ENCODE peak calls at places on chromosomes 13 and 19, in six cellular contexts. G, U, I, D, L and E are unnamed samples.
A peak's percentile ranks its signal among the peaks of the same experiment; 100 is the strongest.

GRCh38 chr19:36073121-36073876 is 18.6 kb downstream of the WDR62 start:
- DNase-seq in G (no peak), U (no peak), I (no peak), D (no peak), L (no peak), E (no peak)

GRCh38 chr19:51031220-51031879 is 3.5 kb downstream of the KLK12 start:
- DNase-seq in G (no peak), U (no peak), I (no peak), D (no peak), L (no peak), E (no peak)

GRCh38 chr13:50990540-50991506 is 81.2 kb downstream of the RNASEH2B start:
- DNase-seq in G (peak; percentile 80), U (peak; percentile 32), I (no peak), D (peak; percentile 49), L (peak; percentile 69), E (no peak)

GRCh38 chr19:18017275-18018083 is 9.5 kb downstream of the ARRDC2 start:
- DNase-seq in G (no peak), U (peak; percentile 25), I (no peak), D (no peak), L (no peak), E (no peak)

GRCh38 chr13:76307157-76307556 is 579.0 kb downstream of the KCTD12 start:
- DNase-seq in G (peak; percentile 46), U (no peak), I (no peak), D (no peak), L (no peak), E (no peak)

GRCh38 chr13:20360041-20360491 is 127.9 kb upstream of the GJB6 start:
- DNase-seq in G (peak; percentile 62), U (no peak), I (peak; percentile 51), D (no peak), L (no peak), E (no peak)

GRCh38 chr13:28267495-28267894 is 129.2 kb downstream of the PAN3 start:
- DNase-seq in G (no peak), U (no peak), I (no peak), D (no peak), L (no peak), E (no peak)

GRCh38 chr13:99176309-99177276 is 24.1 kb upstream of the UBAC2 start:
- DNase-seq in G (peak; percentile 53), U (peak; percentile 73), I (peak; percentile 44), D (peak; percentile 87), L (peak; percentile 78), E (peak; percentile 84)

GRCh38 chr19:46387713-46388130 is 25.6 kb downstream of the CCDC8 start:
- DNase-seq in G (no peak), U (no peak), I (no peak), D (no peak), L (no peak), E (peak; percentile 30)

GRCh38 chr13:41756198-41756885 is 204.6 kb downstream of the VWA8 start:
- DNase-seq in G (no peak), U (no peak), I (no peak), D (no peak), L (no peak), E (no peak)

GRCh38 chr13:27449081-27449603 is 1.2 kb downstream of the MTIF3 start:
- DNase-seq in G (no peak), U (no peak), I (peak; percentile 29), D (no peak), L (no peak), E (no peak)

GRCh38 chr13:25172303-25172630 is 179 bp upstream of the AMER2 start:
- DNase-seq in G (no peak), U (no peak), I (no peak), D (no peak), L (no peak), E (no peak)

GRCh38 chr19:58038688-58039204 is 4.9 kb downstream of the ZSCAN1 start:
- DNase-seq in G (no peak), U (no peak), I (no peak), D (peak; percentile 55), L (no peak), E (no peak)

GRCh38 chr19:47094557-47095517 is 18.7 kb downstream of the ZC3H4 start:
- DNase-seq in G (no peak), U (no peak), I (no peak), D (no peak), L (no peak), E (peak; percentile 57)

GRCh38 chr13:88339271-88339741 is 668.1 kb downstream of the SLITRK5 start:
- DNase-seq in G (no peak), U (no peak), I (no peak), D (no peak), L (no peak), E (no peak)

GRCh38 chr19:42553292-42554045 is 25.2 kb upstream of the CEACAM1 start:
- DNase-seq in G (peak; percentile 53), U (peak; percentile 26), I (peak; percentile 73), D (peak; percentile 22), L (no peak), E (no peak)

GRCh38 chr19:19649580-19649995 is 6.1 kb upstream of the GMIP start:
- DNase-seq in G (no peak), U (no peak), I (no peak), D (no peak), L (no peak), E (no peak)
- H3K27ac ChIP-seq in G (no peak overlapping the region), U (no peak overlapping the region), I (no peak overlapping the region), D (no peak overlapping the region), L (no peak overlapping the region), E (no peak overlapping the region)

DNA sequence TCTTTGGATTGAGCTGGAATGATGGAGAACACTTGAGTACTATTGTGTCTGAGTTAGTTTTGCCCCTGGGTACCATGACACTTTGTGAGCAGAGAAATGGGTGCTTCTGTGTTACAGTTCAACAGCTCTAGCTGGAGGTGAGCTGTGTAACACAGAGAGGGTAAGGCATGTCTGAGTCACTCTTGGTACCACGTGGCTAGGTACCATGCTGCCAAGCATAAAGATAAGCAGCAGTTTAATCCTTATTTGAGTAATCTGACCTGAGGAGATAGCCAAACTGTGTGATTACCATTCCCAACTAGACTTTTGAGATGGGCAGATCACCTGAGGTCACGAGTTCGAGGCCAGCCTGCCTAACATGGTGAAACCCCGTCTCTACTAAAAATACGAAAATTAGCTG is 122.0 kb downstream of the OLFM4 start:
- DNase-seq in G (no peak), U (no peak), I (no peak), D (no peak), L (no peak), E (peak; percentile 59)
- TF ChIP-seq CTCF in G (no peak), U (no peak), I (no peak), D (no peak), L (no peak), E (no peak)

GRCh38 chr13:66835040-66835628 is 395.0 kb downstream of the PCDH9 start:
- DNase-seq in G (peak; percentile 58), U (peak; percentile 90), I (no peak), D (no peak), L (peak; percentile 53), E (peak; percentile 22)
- H3K27ac ChIP-seq in G (no peak overlapping the region), U (peak overlapping the region; percentile 72), I (no peak overlapping the region), D (no peak overlapping the region), L (no peak overlapping the region), E (no peak overlapping the region)

GRCh38 chr19:13905634-13906524 is at the start of the genes BRME1 and CC2D1A:
- DNase-seq in G (peak; percentile 76), U (peak; percentile 93), I (peak; percentile 86), D (peak; percentile 94), L (peak; percentile 79), E (peak; percentile 99)

GRCh38 chr19:13906525-13906904 is 514 bp downstream of the CC2D1A start:
- DNase-seq in G (no peak), U (peak; percentile 27), I (peak; percentile 35), D (no peak), L (no peak), E (peak; percentile 71)

GRCh38 chr19:13899912-13900584 is 5.9 kb downstream of the BRME1 start:
- DNase-seq in G (no peak), U (no peak), I (no peak), D (no peak), L (no peak), E (no peak)

GRCh38 chr19:13899393-13899792 is 6.5 kb downstream of the BRME1 start:
- DNase-seq in G (no peak), U (no peak), I (no peak), D (no peak), L (no peak), E (no peak)

DNA sequence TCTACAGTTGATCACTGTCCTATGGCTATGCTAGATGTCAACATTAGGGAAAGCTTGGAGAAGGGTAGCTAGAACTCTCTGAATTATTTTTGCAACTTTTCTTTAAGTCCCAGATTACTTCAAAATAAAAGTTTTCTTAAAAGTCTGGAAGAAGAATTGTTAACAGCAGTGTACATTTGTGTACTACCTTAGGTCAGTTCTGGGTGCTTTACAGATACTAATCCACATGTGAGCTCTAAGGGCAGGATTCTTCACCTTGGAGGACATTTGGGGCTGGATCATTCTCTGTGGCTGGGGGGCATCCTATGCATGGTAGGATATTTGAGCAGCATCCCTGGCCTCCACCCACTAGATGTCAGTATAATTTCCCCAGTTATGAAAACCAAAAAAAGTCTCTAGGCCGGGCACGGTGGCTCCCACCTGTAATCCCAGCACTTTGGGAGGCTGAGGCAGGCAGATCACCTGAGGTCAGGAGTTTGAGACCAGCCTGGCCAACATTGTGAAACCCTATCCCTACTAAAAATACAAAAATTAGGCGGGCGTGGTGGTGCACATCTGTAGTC is 2.8 kb downstream of the BRME1 start:
- DNase-seq in G (no peak), U (no peak), I (no peak), D (no peak), L (no peak), E (no peak)
- TF ChIP-seq CTCF in G (peak; percentile 20), U (peak; percentile 16), I (peak; percentile 13), D (peak; percentile 60), L (no peak), E (no peak)

DNA sequence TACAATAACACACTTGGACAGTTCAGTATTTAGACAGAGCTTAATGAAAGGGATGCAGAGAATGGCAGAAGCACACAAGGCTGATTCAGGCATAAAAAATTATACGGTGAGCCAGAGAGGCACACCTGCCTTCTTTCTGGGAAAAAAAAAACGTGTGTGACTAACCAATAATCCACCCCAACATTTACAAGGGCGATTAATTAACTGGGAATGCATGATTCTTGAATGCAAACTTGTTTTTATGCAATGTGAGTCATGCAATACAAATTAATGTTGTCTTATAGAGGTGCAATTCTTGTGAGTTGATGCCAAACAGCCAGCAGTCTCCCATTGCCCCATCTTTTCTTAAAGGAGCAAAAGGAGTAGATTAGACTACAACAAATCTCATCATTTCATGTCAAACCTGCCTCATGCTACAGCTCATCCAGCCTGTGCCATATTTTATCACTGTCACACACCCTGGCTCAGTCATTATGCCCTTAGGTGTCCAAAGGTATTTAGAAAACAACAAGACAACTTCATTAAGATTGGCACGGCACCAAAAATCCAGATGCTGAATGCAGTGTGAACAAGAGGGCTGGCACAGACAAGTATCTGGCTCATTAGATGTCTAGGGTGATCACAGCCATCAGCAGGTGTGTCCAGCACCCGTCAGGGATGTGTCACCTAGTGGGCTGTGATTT is 721.1 kb downstream of the EFNB2 start:
- DNase-seq in G (no peak), U (no peak), I (peak; percentile 95), D (no peak), L (no peak), E (no peak)
- H3K27ac ChIP-seq in G (no peak overlapping the region), U (no peak overlapping the region), I (peak overlapping the region; percentile 89), D (no peak overlapping the region), L (no peak overlapping the region), E (no peak overlapping the region)

GRCh38 chr13:33560722-33561121 is 257.2 kb upstream of the RFC3 start:
- DNase-seq in G (no peak), U (no peak), I (no peak), D (no peak), L (no peak), E (no peak)
- TF ChIP-seq CTCF in G (no peak), U (no peak), I (no peak), D (no peak), L (no peak), E (no peak)